ENCODE peak calls at places on chromosomes 3 and 15, in eight cellular contexts. One of them, this sample, is unnamed.
A peak's percentile ranks its signal among the peaks of the same experiment; 100 is the strongest.

GRCh38 chr3:42682301-42683070 is 2.9 kb upstream of the KLHL40 start:
- DNase-seq in Peyer's patch: no peak
- DNase-seq in lower lobe of right lung: peak; percentile 19
- DNase-seq in hepatocyte: no peak
- DNase-seq in mammary epithelial cell: no peak
- DNase-seq in transverse colon: no peak
- DNase-seq in AG04450: no peak
- DNase-seq in tibial artery: no peak
- DNase-seq in this sample: no peak

GRCh38 chr15:75725021-75725718 is 12.5 kb upstream of the CSPG4 start:
- DNase-seq in transverse colon: no peak
- DNase-seq in AG04450: no peak
- DNase-seq in mammary epithelial cell: no peak
- DNase-seq in lower lobe of right lung: peak; percentile 36
- DNase-seq in hepatocyte: no peak
- DNase-seq in Peyer's patch: no peak
- DNase-seq in tibial artery: peak; percentile 15
- DNase-seq in this sample: no peak

GRCh38 chr15:66042624-66043023 is 173.3 kb downstream of the RAB11A start:
- DNase-seq in hepatocyte: no peak
- DNase-seq in transverse colon: no peak
- DNase-seq in lower lobe of right lung: no peak
- DNase-seq in Peyer's patch: no peak
- DNase-seq in AG04450: no peak
- DNase-seq in tibial artery: no peak
- DNase-seq in mammary epithelial cell: peak; percentile 45
- DNase-seq in this sample: no peak

GRCh38 chr15:90901799-90902655 is 1.1 kb upstream of the MAN2A2 start:
- DNase-seq in lower lobe of right lung: peak; percentile 84
- DNase-seq in Peyer's patch: peak; percentile 93
- DNase-seq in AG04450: no peak
- DNase-seq in hepatocyte: peak; percentile 92
- DNase-seq in transverse colon: peak; percentile 82
- DNase-seq in tibial artery: peak; percentile 63
- DNase-seq in mammary epithelial cell: peak; percentile 85
- DNase-seq in this sample: peak; percentile 73

GRCh38 chr3:16183601-16184270 is 9.3 kb downstream of the GALNT15 start:
- DNase-seq in lower lobe of right lung: no peak
- DNase-seq in mammary epithelial cell: peak; percentile 24
- DNase-seq in tibial artery: peak; percentile 38
- DNase-seq in Peyer's patch: no peak
- DNase-seq in hepatocyte: peak; percentile 68
- DNase-seq in transverse colon: no peak
- DNase-seq in AG04450: peak; percentile 87
- DNase-seq in this sample: peak; percentile 63

GRCh38 chr3:31695280-31696008 is 162.7 kb downstream of the STT3B start:
- DNase-seq in AG04450: no peak
- DNase-seq in transverse colon: peak; percentile 14
- DNase-seq in mammary epithelial cell: no peak
- DNase-seq in Peyer's patch: no peak
- DNase-seq in lower lobe of right lung: no peak
- DNase-seq in hepatocyte: peak; percentile 38
- DNase-seq in tibial artery: no peak
- DNase-seq in this sample: no peak

GRCh38 chr3:12383218-12383617 is 94.3 kb downstream of the PPARG start:
- DNase-seq in lower lobe of right lung: no peak
- DNase-seq in AG04450: no peak
- DNase-seq in Peyer's patch: no peak
- DNase-seq in tibial artery: no peak
- DNase-seq in hepatocyte: no peak
- DNase-seq in mammary epithelial cell: no peak
- DNase-seq in transverse colon: no peak
- DNase-seq in this sample: no peak

GRCh38 chr3:153051427-153052095 is 110.5 kb upstream of the RAP2B start:
- DNase-seq in transverse colon: peak; percentile 14
- DNase-seq in Peyer's patch: no peak
- DNase-seq in mammary epithelial cell: peak; percentile 88
- DNase-seq in tibial artery: no peak
- DNase-seq in hepatocyte: peak; percentile 70
- DNase-seq in AG04450: no peak
- DNase-seq in lower lobe of right lung: no peak
- DNase-seq in this sample: no peak

GRCh38 chr15:38002883-38003477 is 68.5 kb downstream of the TMCO5A start:
- DNase-seq in tibial artery: peak; percentile 51
- DNase-seq in lower lobe of right lung: peak; percentile 74
- DNase-seq in transverse colon: peak; percentile 71
- DNase-seq in Peyer's patch: peak; percentile 84
- DNase-seq in AG04450: peak; percentile 55
- DNase-seq in mammary epithelial cell: peak; percentile 62
- DNase-seq in hepatocyte: peak; percentile 70
- DNase-seq in this sample: no peak

GRCh38 chr3:17686613-17687012 is 55.8 kb downstream of the TBC1D5 start:
- DNase-seq in lower lobe of right lung: no peak
- DNase-seq in hepatocyte: no peak
- DNase-seq in AG04450: no peak
- DNase-seq in Peyer's patch: no peak
- DNase-seq in transverse colon: no peak
- DNase-seq in mammary epithelial cell: no peak
- DNase-seq in tibial artery: no peak
- DNase-seq in this sample: no peak
- TF ChIP-seq CTCF in lower lobe of right lung: peak; percentile 10
- TF ChIP-seq CTCF in hepatocyte: no peak
- TF ChIP-seq CTCF in AG04450: peak; percentile 3
- TF ChIP-seq CTCF in Peyer's patch: no peak
- TF ChIP-seq CTCF in transverse colon: no peak
- TF ChIP-seq CTCF in mammary epithelial cell: peak; percentile 50
- TF ChIP-seq CTCF in tibial artery: no peak
- TF ChIP-seq CTCF in this sample: peak; percentile 45

GRCh38 chr3:52036829-52037228 is 19.5 kb downstream of the DUSP7 start:
- DNase-seq in AG04450: no peak
- DNase-seq in lower lobe of right lung: no peak
- DNase-seq in transverse colon: no peak
- DNase-seq in hepatocyte: no peak
- DNase-seq in Peyer's patch: no peak
- DNase-seq in tibial artery: no peak
- DNase-seq in mammary epithelial cell: no peak
- DNase-seq in this sample: no peak
- TF ChIP-seq CTCF in AG04450: no peak
- TF ChIP-seq CTCF in lower lobe of right lung: no peak
- TF ChIP-seq CTCF in transverse colon: no peak
- TF ChIP-seq CTCF in hepatocyte: peak; percentile 15
- TF ChIP-seq CTCF in Peyer's patch: no peak
- TF ChIP-seq CTCF in tibial artery: no peak
- TF ChIP-seq CTCF in mammary epithelial cell: peak; percentile 25
- TF ChIP-seq CTCF in this sample: no peak

DNA sequence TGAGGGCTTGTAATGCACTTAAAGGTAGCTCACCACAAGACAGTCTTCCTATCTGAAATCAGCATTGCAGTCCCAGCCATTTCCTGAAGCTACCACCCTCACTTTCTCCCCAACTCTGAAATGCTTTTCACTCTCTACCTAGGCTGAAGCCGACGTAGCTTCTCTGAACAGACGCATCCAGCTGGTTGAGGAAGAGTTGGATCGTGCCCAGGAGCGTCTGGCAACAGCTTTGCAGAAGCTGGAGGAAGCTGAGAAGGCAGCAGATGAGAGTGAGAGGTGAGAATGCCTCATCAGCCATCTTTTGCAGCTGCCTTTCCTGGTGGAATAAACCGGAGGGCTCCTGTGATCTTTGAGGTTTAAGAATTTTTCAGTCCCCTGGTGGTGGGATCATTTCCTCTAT is 14.3 kb downstream of the TPM1 start:
- DNase-seq in Peyer's patch: peak; percentile 58
- DNase-seq in hepatocyte: no peak
- DNase-seq in tibial artery: no peak
- DNase-seq in transverse colon: peak; percentile 53
- DNase-seq in mammary epithelial cell: no peak
- DNase-seq in AG04450: peak; percentile 82
- DNase-seq in lower lobe of right lung: no peak
- DNase-seq in this sample: no peak
- TF ChIP-seq CTCF in Peyer's patch: no peak
- TF ChIP-seq CTCF in hepatocyte: no peak
- TF ChIP-seq CTCF in tibial artery: no peak
- TF ChIP-seq CTCF in transverse colon: peak; percentile 10
- TF ChIP-seq CTCF in mammary epithelial cell: no peak
- TF ChIP-seq CTCF in AG04450: peak; percentile 1
- TF ChIP-seq CTCF in lower lobe of right lung: no peak
- TF ChIP-seq CTCF in this sample: no peak

GRCh38 chr3:1611824-1612223 is 486.8 kb upstream of the CNTN4 start:
- DNase-seq in tibial artery: no peak
- DNase-seq in AG04450: no peak
- DNase-seq in Peyer's patch: no peak
- DNase-seq in mammary epithelial cell: no peak
- DNase-seq in lower lobe of right lung: no peak
- DNase-seq in hepatocyte: no peak
- DNase-seq in transverse colon: no peak
- DNase-seq in this sample: no peak
- TF ChIP-seq CTCF in tibial artery: no peak
- TF ChIP-seq CTCF in AG04450: no peak
- TF ChIP-seq CTCF in Peyer's patch: no peak
- TF ChIP-seq CTCF in mammary epithelial cell: no peak
- TF ChIP-seq CTCF in lower lobe of right lung: no peak
- TF ChIP-seq CTCF in hepatocyte: peak; percentile 12
- TF ChIP-seq CTCF in transverse colon: no peak
- TF ChIP-seq CTCF in this sample: no peak